ENCODE peak calls at places on chromosomes 7 and 10, in four cellular contexts. One of them, this sample, is unnamed.

GRCh38 chr7:150728609-150729008 is 8.6 kb upstream of the GIMAP5 start:
- DNase-seq in tibial nerve: no peak
- DNase-seq in breast epithelium: no peak
- DNase-seq in NB4: no peak
- DNase-seq in this sample: no peak

GRCh38 chr7:19114591-19114855 is 2.9 kb downstream of the TWIST1 start:
- DNase-seq in tibial nerve: no peak
- DNase-seq in breast epithelium: no peak
- DNase-seq in NB4: no peak
- DNase-seq in this sample: no peak

GRCh38 chr10:31757374-31757773 is 171.3 kb downstream of the ARHGAP12 start:
- DNase-seq in tibial nerve: peak
- DNase-seq in breast epithelium: no peak
- DNase-seq in NB4: no peak
- DNase-seq in this sample: no peak

GRCh38 chr7:130272456-130273080 is 5.9 kb downstream of the CPA2 start:
- DNase-seq in tibial nerve: no peak
- DNase-seq in breast epithelium: no peak
- DNase-seq in NB4: peak
- DNase-seq in this sample: no peak

GRCh38 chr7:27111753-27112277 is 9.3 kb upstream of the HOXA2 start:
- DNase-seq in tibial nerve: no peak
- DNase-seq in breast epithelium: no peak
- DNase-seq in NB4: no peak
- DNase-seq in this sample: no peak

GRCh38 chr7:46600340-46600739 is 679.3 kb upstream of the IGFBP3 start:
- DNase-seq in tibial nerve: no peak
- DNase-seq in breast epithelium: no peak
- DNase-seq in NB4: no peak
- DNase-seq in this sample: no peak

GRCh38 chr7:22208806-22209205 is 148.1 kb downstream of the RAPGEF5 start:
- DNase-seq in tibial nerve: no peak
- DNase-seq in breast epithelium: no peak
- DNase-seq in NB4: no peak
- DNase-seq in this sample: no peak

GRCh38 chr7:155305251-155305904 is 7.7 kb downstream of the INSIG1 start:
- DNase-seq in tibial nerve: no peak
- DNase-seq in breast epithelium: no peak
- DNase-seq in NB4: no peak
- DNase-seq in this sample: no peak

GRCh38 chr7:42522227-42522991 is 285.4 kb upstream of the GLI3 start:
- DNase-seq in tibial nerve: no peak
- DNase-seq in breast epithelium: no peak
- DNase-seq in NB4: peak
- DNase-seq in this sample: no peak

GRCh38 chr7:142807855-142808460 is 37.2 kb downstream of the PRSS2 start:
- DNase-seq in tibial nerve: no peak
- DNase-seq in breast epithelium: no peak
- DNase-seq in NB4: no peak
- DNase-seq in this sample: no peak
- TF ChIP-seq POLR2A in tibial nerve: no peak
- TF ChIP-seq POLR2A in breast epithelium: no peak
- TF ChIP-seq POLR2A in NB4: no peak
- TF ChIP-seq POLR2A in this sample: no peak

GRCh38 chr10:5921746-5922145 is 31.7 kb downstream of the FBH1 start:
- DNase-seq in tibial nerve: no peak
- DNase-seq in breast epithelium: no peak
- DNase-seq in NB4: no peak
- DNase-seq in this sample: no peak
- TF ChIP-seq POLR2A in tibial nerve: no peak
- TF ChIP-seq POLR2A in breast epithelium: no peak
- TF ChIP-seq POLR2A in NB4: no peak
- TF ChIP-seq POLR2A in this sample: no peak

GRCh38 chr10:69057261-69057950 is 30.5 kb upstream of the SRGN start:
- DNase-seq in tibial nerve: no peak
- DNase-seq in breast epithelium: no peak
- DNase-seq in NB4: peak
- DNase-seq in this sample: no peak
- TF ChIP-seq POLR2A in tibial nerve: no peak
- TF ChIP-seq POLR2A in breast epithelium: no peak
- TF ChIP-seq POLR2A in NB4: peak
- TF ChIP-seq POLR2A in this sample: no peak

DNA sequence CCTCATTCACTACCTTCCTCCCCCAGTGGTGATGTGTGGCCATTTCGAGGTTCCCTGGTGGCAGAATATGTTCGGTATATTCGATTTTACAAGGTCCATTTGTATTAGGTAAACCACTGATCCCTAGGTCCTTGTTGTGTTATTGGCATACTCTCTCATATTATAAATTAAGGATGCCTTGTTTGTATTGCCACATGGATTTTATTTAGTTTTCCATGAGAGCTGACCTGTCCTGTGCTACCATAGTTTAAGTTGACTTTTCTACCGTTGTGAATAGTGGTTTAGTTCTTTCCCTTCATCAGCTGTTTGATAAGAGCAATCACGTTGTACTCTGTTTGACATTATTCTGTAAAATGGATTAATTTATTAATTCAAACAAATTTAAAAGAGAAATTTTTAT is 29.4 kb downstream of the ZNRF2 start:
- DNase-seq in tibial nerve: no peak
- DNase-seq in breast epithelium: no peak
- DNase-seq in NB4: no peak
- DNase-seq in this sample: no peak
- TF ChIP-seq POLR2A in tibial nerve: no peak
- TF ChIP-seq POLR2A in breast epithelium: no peak
- TF ChIP-seq POLR2A in NB4: no peak
- TF ChIP-seq POLR2A in this sample: no peak

DNA sequence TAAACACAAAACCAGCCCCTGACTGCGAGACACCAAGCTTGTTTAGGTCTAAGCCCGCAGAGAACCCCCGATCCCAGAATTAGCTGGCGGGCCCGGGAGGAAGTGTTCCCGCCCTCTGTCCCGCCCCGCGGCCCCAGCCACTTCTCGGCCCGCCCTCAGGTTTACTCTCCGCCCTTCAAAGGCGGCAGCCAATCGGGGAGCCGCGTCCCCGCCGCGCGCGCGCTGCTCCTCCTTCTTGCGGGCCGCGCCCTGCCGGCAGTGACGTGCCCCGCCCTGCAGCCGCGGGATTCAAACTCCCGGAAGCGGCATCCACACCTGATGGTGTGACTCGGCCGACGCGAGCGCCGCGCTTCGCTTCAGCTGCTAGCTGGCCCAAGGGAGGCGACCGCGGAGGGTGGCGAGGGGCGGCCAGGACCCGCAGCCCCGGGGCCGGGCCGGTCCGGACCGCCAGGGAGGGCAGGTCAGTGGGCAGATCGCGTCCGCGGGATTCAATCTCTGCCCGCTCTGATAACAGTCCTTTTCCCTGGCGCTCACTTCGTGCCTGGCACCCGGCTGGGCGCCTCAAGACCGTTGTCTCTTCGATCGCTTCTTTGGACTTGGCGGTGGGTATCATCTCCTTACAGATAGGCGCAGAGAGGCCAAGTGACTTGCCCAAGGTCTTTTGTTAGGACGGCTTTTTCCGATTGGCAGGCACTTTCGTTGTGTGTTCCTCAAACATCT is at the start of gene CEP55:
- DNase-seq in tibial nerve: peak
- DNase-seq in breast epithelium: peak
- DNase-seq in NB4: peak
- DNase-seq in this sample: peak
- TF ChIP-seq POLR2A in tibial nerve: peak
- TF ChIP-seq POLR2A in breast epithelium: no peak
- TF ChIP-seq POLR2A in NB4: peak
- TF ChIP-seq POLR2A in this sample: peak

DNA sequence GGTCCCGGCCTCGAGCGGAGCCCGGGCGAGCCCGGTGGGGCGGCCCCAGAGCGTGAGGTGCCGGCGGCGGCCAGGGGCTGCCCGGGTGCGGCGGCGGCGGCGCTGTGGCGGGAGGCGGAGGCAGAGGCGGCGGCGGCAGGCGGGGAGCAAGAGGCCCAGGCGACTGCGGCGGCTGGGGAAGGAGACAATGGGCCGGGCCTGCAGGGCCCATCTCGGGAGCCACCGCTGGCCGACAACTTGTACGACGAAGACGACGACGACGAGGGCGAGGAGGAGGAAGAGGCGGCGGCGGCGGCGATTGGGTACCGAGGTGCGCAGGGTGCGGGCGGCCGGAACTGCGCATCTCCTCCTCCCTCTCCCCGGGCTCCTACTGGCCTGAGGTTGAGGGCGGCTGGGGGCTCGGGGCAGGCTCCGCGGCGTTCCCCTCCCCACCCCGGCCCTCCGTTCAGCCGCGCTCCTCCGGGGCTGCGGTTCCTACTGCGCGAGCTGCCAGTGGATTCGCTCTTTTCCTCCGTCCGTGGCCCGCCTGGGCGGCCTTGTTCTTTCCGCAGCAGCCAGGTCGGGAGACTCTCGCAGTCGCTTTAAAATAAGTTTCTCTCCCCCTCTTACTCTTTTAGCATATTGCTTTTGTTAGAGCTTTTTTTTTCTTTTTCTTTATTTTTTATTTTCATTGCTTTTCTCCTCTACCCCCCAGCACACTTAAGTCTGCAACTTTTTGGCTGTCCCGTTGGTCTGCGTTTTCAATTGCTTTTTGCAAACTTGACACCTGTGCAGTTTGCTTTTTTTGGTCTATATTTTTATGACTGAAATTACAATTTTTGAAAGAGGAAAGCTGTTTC is 605 bp downstream of the SIRT1 start:
- DNase-seq in tibial nerve: peak
- DNase-seq in breast epithelium: peak
- DNase-seq in NB4: peak
- DNase-seq in this sample: peak
- TF ChIP-seq POLR2A in tibial nerve: peak
- TF ChIP-seq POLR2A in breast epithelium: no peak
- TF ChIP-seq POLR2A in NB4: peak
- TF ChIP-seq POLR2A in this sample: peak

DNA sequence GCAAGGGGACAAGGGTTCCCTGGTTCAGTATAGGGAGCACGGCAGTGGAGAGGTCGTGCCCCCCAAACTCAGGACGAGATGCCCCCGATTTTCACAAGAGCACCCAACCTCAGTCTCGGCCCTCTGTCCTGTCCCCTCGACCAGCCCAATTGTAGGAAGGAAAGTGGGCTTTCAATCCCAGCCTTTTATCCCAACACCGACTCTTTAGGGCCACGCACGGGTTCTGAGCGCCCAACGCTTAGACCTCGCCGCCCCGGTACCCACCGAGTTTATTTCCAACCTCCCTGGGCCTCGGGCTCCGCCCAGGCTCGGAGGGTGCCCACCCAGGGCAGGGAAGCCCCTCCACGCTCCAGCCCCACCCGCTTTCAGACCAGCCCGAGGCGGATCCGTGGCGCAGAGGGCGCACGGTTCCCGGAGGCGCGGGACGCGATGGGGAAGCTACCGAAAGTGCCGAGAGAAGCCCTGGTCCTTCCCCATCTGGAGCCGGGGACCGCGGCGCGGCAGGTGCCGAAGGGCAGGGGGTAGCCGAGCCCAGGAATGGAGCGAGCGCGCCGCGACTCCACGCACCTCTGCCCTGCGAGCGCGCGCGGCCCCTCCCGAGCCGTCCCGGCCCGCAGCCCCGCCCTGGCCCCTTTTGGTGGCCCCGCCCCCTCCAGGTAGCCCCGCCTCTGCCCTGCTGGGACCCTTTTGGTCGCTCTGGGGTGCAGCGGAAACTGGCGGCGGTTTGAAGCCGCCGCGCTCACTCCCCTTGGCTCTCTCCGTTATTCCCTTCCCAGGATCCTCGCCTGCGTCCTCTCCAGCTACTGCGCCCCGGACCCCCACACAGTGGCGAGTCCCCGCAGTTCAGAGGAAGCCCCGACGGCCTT is 20.4 kb downstream of the GRID2IP start:
- DNase-seq in tibial nerve: no peak
- DNase-seq in breast epithelium: no peak
- DNase-seq in NB4: no peak
- DNase-seq in this sample: no peak
- TF ChIP-seq POLR2A in tibial nerve: no peak
- TF ChIP-seq POLR2A in breast epithelium: no peak
- TF ChIP-seq POLR2A in NB4: no peak
- TF ChIP-seq POLR2A in this sample: no peak